ENCODE peak calls at places on chromosomes 3 and 15, in ten cellular contexts. One of them, this sample, is unnamed.

GRCh38 chr3:100268986-100269385 is 8.2 kb downstream of the TBC1D23 start:
- DNase-seq in adrenal gland: no peak
- DNase-seq in activated CD4-positive, alpha-beta T cell treated with anti-CD3 and anti-CD28 coated beads for 24 hours: no peak
- DNase-seq in SW480: no peak
- DNase-seq in HCT116: no peak
- DNase-seq in kidney epithelial cell: no peak
- DNase-seq in effector memory CD4-positive, alpha-beta T cell: no peak
- DNase-seq in A172: no peak
- DNase-seq in naive B cell: no peak
- DNase-seq in NCI-H2081: no peak
- DNase-seq in this sample: no peak

GRCh38 chr3:123344175-123344908 is 104.5 kb downstream of the ADCY5 start:
- DNase-seq in effector memory CD4-positive, alpha-beta T cell: no peak
- DNase-seq in activated CD4-positive, alpha-beta T cell treated with anti-CD3 and anti-CD28 coated beads for 24 hours: no peak
- DNase-seq in SW480: no peak
- DNase-seq in HCT116: no peak
- DNase-seq in naive B cell: no peak
- DNase-seq in kidney epithelial cell: no peak
- DNase-seq in A172: peak; percentile 73
- DNase-seq in NCI-H2081: no peak
- DNase-seq in adrenal gland: peak; percentile 60
- DNase-seq in this sample: no peak

GRCh38 chr3:124059580-124059979 is 67.7 kb upstream of the ROPN1 start:
- DNase-seq in effector memory CD4-positive, alpha-beta T cell: no peak
- DNase-seq in activated CD4-positive, alpha-beta T cell treated with anti-CD3 and anti-CD28 coated beads for 24 hours: no peak
- DNase-seq in kidney epithelial cell: no peak
- DNase-seq in adrenal gland: no peak
- DNase-seq in A172: no peak
- DNase-seq in SW480: no peak
- DNase-seq in NCI-H2081: no peak
- DNase-seq in naive B cell: no peak
- DNase-seq in HCT116: no peak
- DNase-seq in this sample: no peak

GRCh38 chr15:50794102-50794501 is 28.6 kb upstream of the SPPL2A start:
- DNase-seq in NCI-H2081: no peak
- DNase-seq in kidney epithelial cell: no peak
- DNase-seq in naive B cell: no peak
- DNase-seq in effector memory CD4-positive, alpha-beta T cell: no peak
- DNase-seq in HCT116: no peak
- DNase-seq in adrenal gland: no peak
- DNase-seq in activated CD4-positive, alpha-beta T cell treated with anti-CD3 and anti-CD28 coated beads for 24 hours: no peak
- DNase-seq in A172: no peak
- DNase-seq in SW480: no peak
- DNase-seq in this sample: no peak

GRCh38 chr3:42659451-42660130 is 6.1 kb downstream of the ZBTB47 start:
- DNase-seq in activated CD4-positive, alpha-beta T cell treated with anti-CD3 and anti-CD28 coated beads for 24 hours: no peak
- DNase-seq in adrenal gland: no peak
- DNase-seq in HCT116: no peak
- DNase-seq in effector memory CD4-positive, alpha-beta T cell: no peak
- DNase-seq in kidney epithelial cell: no peak
- DNase-seq in NCI-H2081: no peak
- DNase-seq in A172: no peak
- DNase-seq in naive B cell: no peak
- DNase-seq in SW480: no peak
- DNase-seq in this sample: no peak

GRCh38 chr15:53746101-53746500 is 13.4 kb downstream of the WDR72 start:
- DNase-seq in A172: no peak
- DNase-seq in kidney epithelial cell: no peak
- DNase-seq in activated CD4-positive, alpha-beta T cell treated with anti-CD3 and anti-CD28 coated beads for 24 hours: no peak
- DNase-seq in adrenal gland: no peak
- DNase-seq in SW480: peak; percentile 63
- DNase-seq in NCI-H2081: no peak
- DNase-seq in naive B cell: no peak
- DNase-seq in effector memory CD4-positive, alpha-beta T cell: no peak
- DNase-seq in HCT116: no peak
- DNase-seq in this sample: no peak

GRCh38 chr3:49899815-49900214 is 3.9 kb downstream of the MST1R start:
- DNase-seq in naive B cell: no peak
- DNase-seq in A172: no peak
- DNase-seq in NCI-H2081: no peak
- DNase-seq in activated CD4-positive, alpha-beta T cell treated with anti-CD3 and anti-CD28 coated beads for 24 hours: no peak
- DNase-seq in SW480: no peak
- DNase-seq in HCT116: no peak
- DNase-seq in effector memory CD4-positive, alpha-beta T cell: no peak
- DNase-seq in adrenal gland: no peak
- DNase-seq in kidney epithelial cell: no peak
- DNase-seq in this sample: no peak

GRCh38 chr3:108662141-108662738 is 72.7 kb downstream of the DZIP3 start:
- DNase-seq in NCI-H2081: peak; percentile 73
- DNase-seq in naive B cell: peak; percentile 57
- DNase-seq in activated CD4-positive, alpha-beta T cell treated with anti-CD3 and anti-CD28 coated beads for 24 hours: no peak
- DNase-seq in adrenal gland: no peak
- DNase-seq in effector memory CD4-positive, alpha-beta T cell: peak; percentile 38
- DNase-seq in kidney epithelial cell: peak; percentile 41
- DNase-seq in HCT116: peak; percentile 43
- DNase-seq in A172: peak; percentile 71
- DNase-seq in SW480: peak; percentile 63
- DNase-seq in this sample: peak; percentile 82

GRCh38 chr3:30553641-30554316 is 52.6 kb upstream of the TGFBR2 start:
- DNase-seq in A172: no peak
- DNase-seq in HCT116: no peak
- DNase-seq in activated CD4-positive, alpha-beta T cell treated with anti-CD3 and anti-CD28 coated beads for 24 hours: no peak
- DNase-seq in SW480: no peak
- DNase-seq in kidney epithelial cell: no peak
- DNase-seq in NCI-H2081: no peak
- DNase-seq in naive B cell: no peak
- DNase-seq in adrenal gland: no peak
- DNase-seq in effector memory CD4-positive, alpha-beta T cell: no peak
- DNase-seq in this sample: no peak

GRCh38 chr15:96042734-96043224 is 287.7 kb upstream of the NR2F2 start:
- DNase-seq in SW480: no peak
- DNase-seq in activated CD4-positive, alpha-beta T cell treated with anti-CD3 and anti-CD28 coated beads for 24 hours: no peak
- DNase-seq in adrenal gland: no peak
- DNase-seq in HCT116: no peak
- DNase-seq in NCI-H2081: no peak
- DNase-seq in naive B cell: peak; percentile 14
- DNase-seq in effector memory CD4-positive, alpha-beta T cell: no peak
- DNase-seq in kidney epithelial cell: no peak
- DNase-seq in A172: no peak
- DNase-seq in this sample: no peak

This sample was measured in COR-L47.